ENCODE peak calls at places on chromosome 4, in five cellular contexts. F is AG20443, A is GF-D8, L is activated T-cell treated with anti-CD3 and anti-CD28 coated beads for 1 hour, T is germinal center. Y is an unnamed sample.
A peak's percentile ranks its signal among the peaks of the same experiment; 100 is the strongest.

GRCh38 chr4:115090483-115091075 is 22.8 kb downstream of the NDST4 start:
- DNase-seq in F (peak; percentile 19), A (no peak), L (no peak), T (peak; percentile 3), Y (peak; percentile 8)

GRCh38 chr4:113293043-113293560 is 243.6 kb downstream of the ANK2 start:
- DNase-seq in F (peak; percentile 69), A (no peak), L (no peak), T (no peak), Y (peak; percentile 60)

GRCh38 chr4:17701882-17702281 is 79.5 kb downstream of the FAM184B start:
- DNase-seq in F (no peak), A (no peak), L (no peak), T (no peak), Y (no peak)

GRCh38 chr4:57094482-57095223 is 15.5 kb downstream of the IGFBP7 start:
- DNase-seq in F (peak; percentile 56), A (no peak), L (no peak), T (no peak), Y (peak; percentile 52)

GRCh38 chr4:89290727-89291126 is 16.9 kb downstream of the GPRIN3 start:
- DNase-seq in F (no peak), A (no peak), L (no peak), T (peak; percentile 17), Y (peak; percentile 12)

GRCh38 chr4:81690871-81691270 is 219.2 kb upstream of the RASGEF1B start:
- DNase-seq in F (no peak), A (no peak), L (no peak), T (no peak), Y (no peak)

GRCh38 chr4:152972821-152973613 is 36.9 kb downstream of the FHDC1 start:
- DNase-seq in F (peak; percentile 88), A (no peak), L (no peak), T (no peak), Y (peak; percentile 87)

GRCh38 chr4:113499696-113500095 is 261.8 kb downstream of the CAMK2D start:
- DNase-seq in F (peak; percentile 30), A (no peak), L (no peak), T (no peak), Y (peak; percentile 19)

GRCh38 chr4:184329235-184330007 is 111.7 kb upstream of the ENPP6 start:
- DNase-seq in F (no peak), A (no peak), L (no peak), T (no peak), Y (no peak)

GRCh38 chr4:3442959-3443749 is 1.4 kb downstream of the HGFAC start:
- DNase-seq in F (peak; percentile 89), A (peak; percentile 4), L (peak; percentile 52), T (peak; percentile 86), Y (peak; percentile 77)

GRCh38 chr4:108683479-108683878 is 33.1 kb downstream of the OSTC start:
- DNase-seq in F (peak; percentile 23), A (no peak), L (no peak), T (no peak), Y (peak; percentile 7)